ENCODE peak calls at places on chromosomes 11 and 22, in eight cellular contexts. R, X, C, H, M, D, L and N are unnamed samples.

GRCh38 chr11:113789675-113790320 is 10.2 kb downstream of the CLDN25 start:
- DNase-seq in R (no peak), X (no peak), C (no peak), H (no peak), M (no peak), D (no peak), L (no peak), N (no peak)

GRCh38 chr11:77035580-77035979 is 1.4 kb downstream of the B3GNT6 start:
- DNase-seq in R (no peak), X (peak; percentile 72), C (no peak), H (no peak), M (no peak), D (no peak), L (no peak), N (no peak)

GRCh38 chr11:13861411-13861810 is 101.1 kb upstream of the SPON1 start:
- DNase-seq in R (no peak), X (no peak), C (no peak), H (no peak), M (no peak), D (no peak), L (no peak), N (no peak)

GRCh38 chr11:23233075-23233474 is 372.8 kb upstream of the CCDC179 start:
- DNase-seq in R (no peak), X (no peak), C (no peak), H (no peak), M (no peak), D (no peak), L (no peak), N (peak; percentile 93)

GRCh38 chr11:127994736-127995135 is 592.6 kb downstream of the ETS1 start:
- DNase-seq in R (no peak), X (no peak), C (no peak), H (no peak), M (no peak), D (no peak), L (no peak), N (peak; percentile 4)

GRCh38 chr11:117972589-117973445 is 13.4 kb upstream of the IL10RA start:
- DNase-seq in R (no peak), X (no peak), C (no peak), H (no peak), M (no peak), D (no peak), L (no peak), N (no peak)

GRCh38 chr22:44357962-44358553 is 45.3 kb upstream of the SHISAL1 start:
- DNase-seq in R (no peak), X (peak; percentile 19), C (peak; percentile 55), H (no peak), M (peak; percentile 44), D (peak; percentile 39), L (no peak), N (no peak)

GRCh38 chr11:133841279-133842043 is 3.9 kb downstream of the SPATA19 start:
- DNase-seq in R (no peak), X (no peak), C (no peak), H (no peak), M (no peak), D (no peak), L (no peak), N (no peak)

GRCh38 chr22:25053153-25053805 is 100.8 kb downstream of the KIAA1671 start:
- DNase-seq in R (no peak), X (peak; percentile 65), C (no peak), H (no peak), M (no peak), D (no peak), L (no peak), N (peak; percentile 27)

GRCh38 chr22:40560551-40560950 is 76.0 kb downstream of the MRTFA start:
- DNase-seq in R (no peak), X (no peak), C (no peak), H (no peak), M (no peak), D (no peak), L (no peak), N (peak; percentile 66)

GRCh38 chr22:29308148-29308790 is 1.8 kb downstream of the GAS2L1 start:
- DNase-seq in R (peak; percentile 24), X (no peak), C (peak; percentile 76), H (no peak), M (no peak), D (peak; percentile 50), L (no peak), N (no peak)

DNA sequence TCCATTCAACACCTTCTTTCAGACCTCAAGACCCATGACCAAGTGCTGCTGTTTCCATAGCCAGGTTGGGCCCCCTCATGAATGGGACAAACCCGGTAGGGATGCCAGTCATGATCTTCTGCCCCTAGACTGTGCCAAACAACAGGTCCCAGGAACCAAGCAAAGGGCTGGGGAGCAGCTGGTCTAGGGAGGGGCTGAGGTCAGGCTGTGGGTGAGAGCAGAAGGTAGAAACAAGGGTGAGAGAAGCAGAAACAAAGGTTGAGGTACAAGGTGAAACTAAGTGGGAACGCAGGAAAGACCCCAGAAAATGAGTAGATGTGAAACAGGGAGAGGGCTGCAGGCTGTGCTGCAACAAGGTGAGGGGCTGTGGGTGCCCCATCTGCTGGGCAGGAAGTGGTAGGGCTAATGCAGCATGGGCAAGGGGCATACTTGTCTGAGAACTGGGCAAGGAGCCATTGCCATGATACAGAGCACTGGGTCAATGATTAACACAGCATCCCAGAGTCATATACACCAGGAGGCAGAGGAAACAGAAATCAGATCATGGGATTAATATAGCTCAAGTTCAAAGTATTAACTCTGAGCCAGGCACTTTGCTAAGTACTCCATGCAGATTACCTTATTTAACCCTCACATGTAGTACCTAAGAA is 45.9 kb downstream of the SLC1A2 start:
- DNase-seq in R (peak; percentile 22), X (peak; percentile 30), C (no peak), H (no peak), M (no peak), D (no peak), L (no peak), N (no peak)
- TF ChIP-seq CTCF in R (no peak), X (no peak), C (no peak), H (peak; percentile 10), M (no peak), D (no peak), L (no peak), N (no peak)

GRCh38 chr11:124745270-124745834 is 5.6 kb downstream of the NRGN start:
- DNase-seq in R (no peak), X (no peak), C (peak; percentile 78), H (no peak), M (no peak), D (no peak), L (no peak), N (no peak)

GRCh38 chr11:124747406-124748099 is 4.5 kb downstream of the VSIG2 start:
- DNase-seq in R (no peak), X (no peak), C (no peak), H (no peak), M (no peak), D (no peak), L (no peak), N (no peak)

GRCh38 chr11:124748100-124748418 is 4.0 kb downstream of the VSIG2 start:
- DNase-seq in R (no peak), X (no peak), C (no peak), H (no peak), M (no peak), D (no peak), L (no peak), N (no peak)

GRCh38 chr11:124745835-124746620 is 6.0 kb downstream of the VSIG2 start:
- DNase-seq in R (no peak), X (peak; percentile 68), C (peak; percentile 85), H (no peak), M (no peak), D (no peak), L (no peak), N (no peak)

DNA sequence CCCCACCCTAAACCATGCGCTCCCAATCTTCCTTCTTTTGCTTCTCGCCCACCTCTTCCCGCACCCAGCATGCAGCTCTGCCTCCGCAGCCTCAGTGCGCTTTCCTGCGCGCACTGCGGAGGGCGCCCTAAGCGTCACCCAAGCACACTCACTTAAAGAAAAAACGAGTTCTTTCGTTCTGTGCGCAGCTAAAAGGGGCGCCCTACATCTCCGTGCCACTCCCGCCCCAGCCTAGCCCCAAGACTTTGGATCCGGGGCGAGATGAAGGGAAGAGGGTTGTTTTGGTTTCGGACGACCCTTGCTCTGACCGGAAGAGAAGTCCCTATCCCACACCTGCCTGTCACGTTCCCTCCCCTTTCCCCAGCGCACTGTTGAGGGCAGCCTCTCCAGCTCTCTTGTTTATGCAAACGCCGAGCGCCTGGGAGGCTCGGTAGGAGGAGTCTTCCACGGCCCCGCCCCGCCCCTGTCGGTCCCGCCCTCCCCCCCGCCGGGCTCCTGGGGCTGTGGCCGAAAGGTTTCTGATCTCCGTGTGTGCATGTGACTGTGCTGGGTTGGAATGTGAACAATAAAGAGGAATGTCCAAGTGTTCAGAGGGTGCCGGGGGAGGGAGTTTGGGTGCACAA is 5.3 kb downstream of the VSIG2 start:
- DNase-seq in R (peak; percentile 74), X (peak; percentile 94), C (peak; percentile 93), H (peak; percentile 86), M (peak; percentile 70), D (peak; percentile 82), L (peak; percentile 81), N (peak; percentile 41)
- H3K4me3 ChIP-seq in R (peak overlapping the region; percentile 3), X (peak overlapping the region; percentile 36), C (peak overlapping the region; percentile 85), H (peak overlapping the region; percentile 72), M (peak overlapping the region; percentile 66), D (peak overlapping the region; percentile 61), L (peak overlapping the region; percentile 63), N (peak overlapping the region; percentile 50)

DNA sequence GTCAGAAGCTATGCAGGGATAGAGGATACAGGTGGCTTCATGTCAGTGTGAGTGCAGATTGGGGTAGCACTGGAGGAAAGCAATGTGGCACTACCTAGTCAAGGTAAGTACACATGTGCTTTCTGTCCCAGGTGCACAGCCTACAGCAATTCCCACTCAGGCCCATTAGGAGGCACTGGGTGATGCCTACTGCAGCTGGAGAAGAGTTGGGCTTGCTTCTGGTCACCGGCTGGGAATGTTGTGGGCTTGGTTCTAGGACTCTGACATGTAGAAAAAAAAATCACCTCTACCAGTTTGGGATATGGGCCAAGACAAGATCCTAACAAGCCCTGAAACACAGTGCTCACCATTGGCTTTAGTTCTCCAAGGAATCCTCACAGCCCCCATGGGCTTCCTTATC is 69.7 kb downstream of the TENM4 start:
- DNase-seq in R (no peak), X (no peak), C (no peak), H (no peak), M (no peak), D (no peak), L (no peak), N (no peak)
- TF ChIP-seq CTCF in R (no peak), X (no peak), C (no peak), H (no peak), M (no peak), D (no peak), L (no peak), N (no peak)

GRCh38 chr22:22753526-22754267 is 109.3 kb downstream of the GGTLC2 start:
- DNase-seq in R (peak; percentile 79), X (peak; percentile 79), C (peak; percentile 87), H (peak; percentile 31), M (no peak), D (peak; percentile 31), L (no peak), N (peak; percentile 67)
- H3K4me3 ChIP-seq in R (no peak overlapping the region), X (no peak overlapping the region), C (no peak overlapping the region), H (no peak overlapping the region), M (no peak overlapping the region), D (no peak overlapping the region), L (no peak overlapping the region), N (no peak overlapping the region)